ENCODE peak calls at places on chromosomes 4 and X, in nine cellular contexts. One of them, this sample, is unnamed.

GRCh38 chr4:5996641-5997040 is 21.6 kb downstream of the C4orf50 start:
- DNase-seq in glutamatergic neuron: no peak
- DNase-seq in testis: no peak
- DNase-seq in endothelial cell of umbilical vein: no peak
- DNase-seq in PC-3: no peak
- DNase-seq in fibroblast of lung: no peak
- DNase-seq in uterus: no peak
- DNase-seq in sigmoid colon: peak
- DNase-seq in fibroblast of pulmonary artery: no peak
- DNase-seq in this sample: no peak

GRCh38 chrX:24498181-24498580 is 33.1 kb downstream of the PDK3 start:
- DNase-seq in fibroblast of lung: peak
- DNase-seq in fibroblast of pulmonary artery: peak
- DNase-seq in sigmoid colon: peak
- DNase-seq in uterus: peak
- DNase-seq in glutamatergic neuron: peak
- DNase-seq in endothelial cell of umbilical vein: peak
- DNase-seq in PC-3: no peak
- DNase-seq in testis: peak
- DNase-seq in this sample: peak

GRCh38 chrX:151912780-151913179 is at the start of gene MAGEA4:
- DNase-seq in sigmoid colon: no peak
- DNase-seq in fibroblast of lung: no peak
- DNase-seq in endothelial cell of umbilical vein: no peak
- DNase-seq in PC-3: no peak
- DNase-seq in testis: peak
- DNase-seq in uterus: no peak
- DNase-seq in fibroblast of pulmonary artery: no peak
- DNase-seq in glutamatergic neuron: no peak
- DNase-seq in this sample: no peak

GRCh38 chr4:21792736-21793135 is 155.8 kb downstream of the KCNIP4 start:
- DNase-seq in PC-3: no peak
- DNase-seq in sigmoid colon: no peak
- DNase-seq in endothelial cell of umbilical vein: no peak
- DNase-seq in fibroblast of lung: peak
- DNase-seq in glutamatergic neuron: no peak
- DNase-seq in fibroblast of pulmonary artery: no peak
- DNase-seq in testis: no peak
- DNase-seq in uterus: no peak
- DNase-seq in this sample: no peak

GRCh38 chr4:38740303-38740702 is 42.5 kb downstream of the TLR10 start:
- DNase-seq in PC-3: no peak
- DNase-seq in testis: no peak
- DNase-seq in glutamatergic neuron: no peak
- DNase-seq in fibroblast of lung: no peak
- DNase-seq in sigmoid colon: no peak
- DNase-seq in endothelial cell of umbilical vein: no peak
- DNase-seq in fibroblast of pulmonary artery: no peak
- DNase-seq in uterus: no peak
- DNase-seq in this sample: no peak

GRCh38 chr4:115361781-115362180 is 248.4 kb upstream of the NDST4 start:
- DNase-seq in fibroblast of lung: peak
- DNase-seq in endothelial cell of umbilical vein: no peak
- DNase-seq in fibroblast of pulmonary artery: no peak
- DNase-seq in sigmoid colon: no peak
- DNase-seq in PC-3: no peak
- DNase-seq in testis: no peak
- DNase-seq in glutamatergic neuron: no peak
- DNase-seq in uterus: no peak
- DNase-seq in this sample: no peak

GRCh38 chrX:20432048-20432447 is 165.3 kb upstream of the RPS6KA3 start:
- DNase-seq in sigmoid colon: no peak
- DNase-seq in fibroblast of lung: peak
- DNase-seq in endothelial cell of umbilical vein: no peak
- DNase-seq in glutamatergic neuron: no peak
- DNase-seq in uterus: no peak
- DNase-seq in fibroblast of pulmonary artery: peak
- DNase-seq in PC-3: peak
- DNase-seq in testis: no peak
- DNase-seq in this sample: no peak

GRCh38 chrX:49273181-49273727 is 3.7 kb downstream of the PPP1R3F start:
- DNase-seq in testis: no peak
- DNase-seq in sigmoid colon: peak
- DNase-seq in endothelial cell of umbilical vein: no peak
- DNase-seq in glutamatergic neuron: no peak
- DNase-seq in uterus: no peak
- DNase-seq in PC-3: no peak
- DNase-seq in fibroblast of lung: no peak
- DNase-seq in fibroblast of pulmonary artery: no peak
- DNase-seq in this sample: no peak

GRCh38 chrX:112874140-112874539 is 33.5 kb upstream of the AMOT start:
- DNase-seq in testis: no peak
- DNase-seq in sigmoid colon: no peak
- DNase-seq in fibroblast of lung: peak
- DNase-seq in glutamatergic neuron: no peak
- DNase-seq in endothelial cell of umbilical vein: no peak
- DNase-seq in uterus: no peak
- DNase-seq in PC-3: peak
- DNase-seq in fibroblast of pulmonary artery: peak
- DNase-seq in this sample: no peak

GRCh38 chr4:169414913-169415312 is 144.2 kb upstream of the SH3RF1 start:
- DNase-seq in fibroblast of pulmonary artery: no peak
- DNase-seq in testis: no peak
- DNase-seq in fibroblast of lung: no peak
- DNase-seq in uterus: no peak
- DNase-seq in endothelial cell of umbilical vein: no peak
- DNase-seq in sigmoid colon: no peak
- DNase-seq in glutamatergic neuron: no peak
- DNase-seq in PC-3: no peak
- DNase-seq in this sample: no peak
- TF ChIP-seq CTCF in fibroblast of pulmonary artery: no peak
- TF ChIP-seq CTCF in testis: no peak
- TF ChIP-seq CTCF in fibroblast of lung: no peak
- TF ChIP-seq CTCF in uterus: no peak
- TF ChIP-seq CTCF in endothelial cell of umbilical vein: no peak
- TF ChIP-seq CTCF in sigmoid colon: no peak
- TF ChIP-seq CTCF in glutamatergic neuron: no peak
- TF ChIP-seq CTCF in PC-3: no peak
- TF ChIP-seq CTCF in this sample: no peak

GRCh38 chrX:77415161-77415560 is 32.0 kb upstream of the FGF16 start:
- DNase-seq in PC-3: peak
- DNase-seq in uterus: no peak
- DNase-seq in testis: no peak
- DNase-seq in glutamatergic neuron: no peak
- DNase-seq in fibroblast of lung: no peak
- DNase-seq in endothelial cell of umbilical vein: no peak
- DNase-seq in sigmoid colon: no peak
- DNase-seq in fibroblast of pulmonary artery: peak
- DNase-seq in this sample: no peak
- TF ChIP-seq CTCF in PC-3: peak
- TF ChIP-seq CTCF in uterus: no peak
- TF ChIP-seq CTCF in testis: no peak
- TF ChIP-seq CTCF in glutamatergic neuron: no peak
- TF ChIP-seq CTCF in fibroblast of lung: peak
- TF ChIP-seq CTCF in endothelial cell of umbilical vein: no peak
- TF ChIP-seq CTCF in sigmoid colon: no peak
- TF ChIP-seq CTCF in fibroblast of pulmonary artery: peak
- TF ChIP-seq CTCF in this sample: no peak

GRCh38 chrX:150693782-150694574 is 782 bp downstream of the MTMR1 start:
- DNase-seq in glutamatergic neuron: peak
- DNase-seq in PC-3: peak
- DNase-seq in uterus: no peak
- DNase-seq in fibroblast of pulmonary artery: peak
- DNase-seq in endothelial cell of umbilical vein: peak
- DNase-seq in fibroblast of lung: peak
- DNase-seq in sigmoid colon: peak
- DNase-seq in testis: peak
- DNase-seq in this sample: peak
- TF ChIP-seq CTCF in glutamatergic neuron: no peak
- TF ChIP-seq CTCF in PC-3: no peak
- TF ChIP-seq CTCF in uterus: no peak
- TF ChIP-seq CTCF in fibroblast of pulmonary artery: no peak
- TF ChIP-seq CTCF in endothelial cell of umbilical vein: no peak
- TF ChIP-seq CTCF in fibroblast of lung: no peak
- TF ChIP-seq CTCF in sigmoid colon: no peak
- TF ChIP-seq CTCF in testis: no peak
- TF ChIP-seq CTCF in this sample: no peak

GRCh38 chr4:119136541-119136940 is 909 bp downstream of the MYOZ2 start:
- DNase-seq in glutamatergic neuron: no peak
- DNase-seq in fibroblast of pulmonary artery: peak
- DNase-seq in PC-3: no peak
- DNase-seq in testis: no peak
- DNase-seq in sigmoid colon: no peak
- DNase-seq in uterus: no peak
- DNase-seq in endothelial cell of umbilical vein: no peak
- DNase-seq in fibroblast of lung: no peak
- DNase-seq in this sample: no peak
- TF ChIP-seq CTCF in glutamatergic neuron: no peak
- TF ChIP-seq CTCF in fibroblast of pulmonary artery: peak
- TF ChIP-seq CTCF in PC-3: no peak
- TF ChIP-seq CTCF in testis: no peak
- TF ChIP-seq CTCF in sigmoid colon: no peak
- TF ChIP-seq CTCF in uterus: no peak
- TF ChIP-seq CTCF in endothelial cell of umbilical vein: no peak
- TF ChIP-seq CTCF in fibroblast of lung: peak
- TF ChIP-seq CTCF in this sample: no peak

DNA sequence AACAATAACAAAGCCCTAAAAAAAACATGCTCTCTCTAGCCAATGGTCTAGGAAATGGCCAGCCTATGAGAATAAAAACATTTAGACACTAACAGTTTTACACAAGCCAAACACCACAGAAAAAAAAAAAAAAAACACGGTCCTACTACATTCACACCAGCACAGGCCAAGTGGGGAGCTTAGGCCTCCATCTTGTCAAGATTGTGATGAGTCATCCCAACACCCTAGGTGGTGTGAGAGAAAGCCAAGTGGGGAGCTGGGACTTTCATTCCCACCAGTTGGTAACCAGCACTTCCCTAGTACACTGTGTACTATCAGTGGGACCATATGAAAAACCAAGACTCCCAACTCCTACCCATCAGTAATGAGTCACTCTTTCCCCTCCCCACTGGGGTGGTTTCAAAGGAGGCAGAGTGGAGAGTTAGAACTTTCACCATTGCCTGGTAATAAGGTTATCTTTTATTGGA is 95.6 kb downstream of the ADAMTS3 start:
- DNase-seq in uterus: no peak
- DNase-seq in glutamatergic neuron: no peak
- DNase-seq in endothelial cell of umbilical vein: no peak
- DNase-seq in testis: no peak
- DNase-seq in fibroblast of lung: no peak
- DNase-seq in fibroblast of pulmonary artery: peak
- DNase-seq in sigmoid colon: no peak
- DNase-seq in PC-3: no peak
- DNase-seq in this sample: no peak
- TF ChIP-seq CTCF in uterus: no peak
- TF ChIP-seq CTCF in glutamatergic neuron: no peak
- TF ChIP-seq CTCF in endothelial cell of umbilical vein: no peak
- TF ChIP-seq CTCF in testis: no peak
- TF ChIP-seq CTCF in fibroblast of lung: no peak
- TF ChIP-seq CTCF in fibroblast of pulmonary artery: no peak
- TF ChIP-seq CTCF in sigmoid colon: no peak
- TF ChIP-seq CTCF in PC-3: no peak
- TF ChIP-seq CTCF in this sample: no peak